ENCODE peak calls at places on chromosomes 1 and 21, in seven cellular contexts. C, L, A, Z, D, N and J are unnamed samples.

GRCh38 chr1:241090798-241091197 is 266.2 kb downstream of the RGS7 start:
- DNase-seq in C (no peak), L (no peak), A (no peak), Z (no peak), D (no peak), N (no peak), J (no peak)

GRCh38 chr1:248471154-248471553 is 2.0 kb upstream of the OR2T3 start:
- DNase-seq in C (no peak), L (no peak), A (no peak), Z (no peak), D (no peak), N (no peak), J (no peak)

GRCh38 chr21:28229811-28230210 is 762.9 kb downstream of the LTN1 start:
- DNase-seq in C (peak), L (peak), A (no peak), Z (no peak), D (peak), N (no peak), J (no peak)

GRCh38 chr1:215022723-215023122 is 59.8 kb upstream of the KCNK2 start:
- DNase-seq in C (no peak), L (peak), A (no peak), Z (no peak), D (peak), N (no peak), J (no peak)

GRCh38 chr1:11041048-11041447 is 6.0 kb downstream of the MASP2 start:
- DNase-seq in C (no peak), L (no peak), A (no peak), Z (no peak), D (no peak), N (no peak), J (no peak)

GRCh38 chr1:9182784-9183257 is 51.8 kb upstream of the H6PD start:
- DNase-seq in C (no peak), L (no peak), A (no peak), Z (no peak), D (no peak), N (no peak), J (no peak)

GRCh38 chr1:235107368-235108184 is 21.1 kb downstream of the TOMM20 start:
- DNase-seq in C (no peak), L (no peak), A (no peak), Z (no peak), D (no peak), N (no peak), J (no peak)

GRCh38 chr1:210938416-210938925 is 195.5 kb downstream of the KCNH1 start:
- DNase-seq in C (no peak), L (no peak), A (no peak), Z (no peak), D (no peak), N (no peak), J (no peak)

GRCh38 chr1:28112388-28113311 is 24.2 kb upstream of the EYA3 start:
- DNase-seq in C (peak), L (peak), A (no peak), Z (peak), D (peak), N (no peak), J (peak)

GRCh38 chr1:25770541-25771245 is 29.3 kb upstream of the SELENON start:
- DNase-seq in C (no peak), L (no peak), A (peak), Z (peak), D (no peak), N (peak), J (no peak)

GRCh38 chr1:111981871-111982270 is 7.6 kb downstream of the KCND3 start:
- DNase-seq in C (no peak), L (no peak), A (no peak), Z (no peak), D (no peak), N (no peak), J (no peak)

GRCh38 chr1:198620951-198621824 is 17.7 kb upstream of the PTPRC start:
- DNase-seq in C (no peak), L (no peak), A (no peak), Z (no peak), D (no peak), N (peak), J (no peak)

GRCh38 chr21:30831194-30831765 is 1.7 kb upstream of the KRTAP7-1 start:
- DNase-seq in C (peak), L (peak), A (no peak), Z (no peak), D (no peak), N (no peak), J (peak)

GRCh38 chr1:156499194-156499702 is 1.3 kb downstream of the MEF2D start:
- DNase-seq in C (no peak), L (no peak), A (no peak), Z (peak), D (no peak), N (no peak), J (no peak)

GRCh38 chr1:156502396-156502748 is 1.8 kb upstream of the MEF2D start:
- DNase-seq in C (peak), L (no peak), A (no peak), Z (no peak), D (no peak), N (no peak), J (no peak)

GRCh38 chr1:37265786-37266667 is 208.4 kb upstream of the ZC3H12A start:
- DNase-seq in C (no peak), L (no peak), A (no peak), Z (no peak), D (no peak), N (no peak), J (no peak)

GRCh38 chr1:247855911-247856310 is 1.1 kb upstream of the TRIM58 start:
- DNase-seq in C (no peak), L (no peak), A (no peak), Z (no peak), D (no peak), N (no peak), J (no peak)

GRCh38 chr21:46116846-46117585 is 19.1 kb downstream of the COL6A2 start:
- DNase-seq in C (no peak), L (peak), A (peak), Z (peak), D (peak), N (peak), J (no peak)

GRCh38 chr1:207393610-207394009 is 60.5 kb upstream of the CR2 start:
- DNase-seq in C (peak), L (peak), A (no peak), Z (no peak), D (peak), N (no peak), J (peak)

GRCh38 chr1:205600085-205600484 is 31.7 kb downstream of the ELK4 start:
- DNase-seq in C (peak), L (peak), A (no peak), Z (no peak), D (peak), N (no peak), J (no peak)

GRCh38 chr1:228317891-228318810 is 88.5 kb downstream of the TRIM11 start:
- DNase-seq in C (no peak), L (no peak), A (no peak), Z (no peak), D (no peak), N (no peak), J (peak)

GRCh38 chr1:81670286-81670685 is 130.4 kb upstream of the ADGRL2 start:
- DNase-seq in C (peak), L (peak), A (peak), Z (peak), D (peak), N (no peak), J (peak)

GRCh38 chr1:28309702-28310101 is 19.1 kb upstream of the MED18 start:
- DNase-seq in C (no peak), L (no peak), A (no peak), Z (no peak), D (no peak), N (no peak), J (no peak)

GRCh38 chr1:27496604-27497155 is 6.7 kb upstream of the WASF2 start:
- DNase-seq in C (no peak), L (peak), A (peak), Z (no peak), D (no peak), N (no peak), J (no peak)

GRCh38 chr1:206583461-206584264 is 28.6 kb downstream of the EIF2D start:
- DNase-seq in C (peak), L (peak), A (peak), Z (peak), D (peak), N (peak), J (peak)

GRCh38 chr1:201310251-201310985 is 27.1 kb downstream of the PKP1 start:
- DNase-seq in C (no peak), L (no peak), A (no peak), Z (no peak), D (no peak), N (no peak), J (no peak)

GRCh38 chr1:32622806-32623694 is 27.3 kb downstream of the ZBTB8OS start:
- DNase-seq in C (no peak), L (no peak), A (no peak), Z (no peak), D (no peak), N (no peak), J (no peak)

GRCh38 chr21:45306832-45307571 is 19.3 kb upstream of the POFUT2 start:
- DNase-seq in C (no peak), L (peak), A (peak), Z (peak), D (peak), N (no peak), J (peak)

GRCh38 chr1:90201467-90202358 is 206.8 kb downstream of the ZNF326 start:
- DNase-seq in C (peak), L (no peak), A (no peak), Z (no peak), D (peak), N (no peak), J (no peak)

GRCh38 chr1:7771673-7772299 is 690 bp downstream of the VAMP3 start:
- DNase-seq in C (no peak), L (peak), A (no peak), Z (no peak), D (no peak), N (no peak), J (no peak)

GRCh38 chr1:154747841-154748766 is 122.0 kb downstream of the KCNN3 start:
- DNase-seq in C (no peak), L (no peak), A (no peak), Z (no peak), D (peak), N (peak), J (no peak)

GRCh38 chr1:204621996-204622395 is 63.5 kb downstream of the LRRN2 start:
- DNase-seq in C (no peak), L (no peak), A (no peak), Z (no peak), D (no peak), N (no peak), J (no peak)

GRCh38 chr1:169105434-169106094 is 926 bp upstream of the ATP1B1 start:
- DNase-seq in C (no peak), L (peak), A (peak), Z (peak), D (no peak), N (peak), J (peak)

GRCh38 chr1:182699673-182700350 is 15.4 kb upstream of the RGS8 start:
- DNase-seq in C (no peak), L (peak), A (no peak), Z (no peak), D (no peak), N (no peak), J (peak)

GRCh38 chr1:20219991-20220390 is 33.7 kb upstream of the PLA2G2C start:
- DNase-seq in C (no peak), L (no peak), A (no peak), Z (no peak), D (no peak), N (no peak), J (no peak)

GRCh38 chr1:27772071-27772470 is 948 bp upstream of the STX12 start:
- DNase-seq in C (no peak), L (peak), A (no peak), Z (no peak), D (peak), N (no peak), J (no peak)

GRCh38 chr1:107277022-107277421 is 136.2 kb downstream of the NTNG1 start:
- DNase-seq in C (peak), L (peak), A (peak), Z (no peak), D (peak), N (no peak), J (peak)

GRCh38 chr1:182426442-182427430 is 23.2 kb upstream of the RGSL1 start:
- DNase-seq in C (no peak), L (no peak), A (no peak), Z (no peak), D (no peak), N (no peak), J (no peak)

GRCh38 chr1:34418166-34418565 is 241.5 kb downstream of the C1orf94 start:
- DNase-seq in C (no peak), L (no peak), A (no peak), Z (no peak), D (no peak), N (no peak), J (no peak)

GRCh38 chr21:43775795-43776430 is at the start of gene CSTB:
- DNase-seq in C (no peak), L (peak), A (peak), Z (peak), D (peak), N (peak), J (peak)

GRCh38 chr1:226981386-226981817 is 41.3 kb downstream of the COQ8A start:
- DNase-seq in C (no peak), L (no peak), A (no peak), Z (no peak), D (no peak), N (no peak), J (no peak)
- TF ChIP-seq CTCF in C (no peak), L (no peak), A (no peak), Z (no peak), D (no peak), N (no peak), J (no peak)

DNA sequence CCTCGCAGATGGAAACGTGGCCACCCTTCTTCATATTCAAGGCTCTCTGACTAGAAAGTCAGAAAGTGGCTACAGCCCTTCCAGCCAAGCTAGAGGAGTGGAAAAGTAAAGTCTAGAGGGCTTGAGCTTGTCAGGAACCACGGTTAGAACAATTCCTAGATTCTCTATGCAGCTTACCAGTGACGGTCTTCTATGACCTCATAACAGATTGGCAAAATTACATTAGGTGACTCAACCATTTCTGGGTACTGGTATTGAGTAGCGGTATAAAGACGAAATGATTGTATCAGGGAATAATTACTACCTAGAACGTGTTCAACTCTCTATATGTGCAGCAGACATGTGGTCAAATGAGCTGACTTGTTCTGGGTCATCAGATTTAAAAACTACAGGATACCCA is 155.0 kb upstream of the RUNX1 start:
- DNase-seq in C (no peak), L (peak), A (no peak), Z (no peak), D (no peak), N (no peak), J (no peak)
- TF ChIP-seq CTCF in C (no peak), L (no peak), A (no peak), Z (no peak), D (no peak), N (no peak), J (no peak)

GRCh38 chr1:38990746-38991637 is at the start of gene AKIRIN1:
- DNase-seq in C (peak), L (peak), A (peak), Z (peak), D (peak), N (peak), J (peak)
- TF ChIP-seq CTCF in C (no peak), L (no peak), A (peak), Z (peak), D (no peak), N (no peak), J (no peak)

GRCh38 chr21:35026617-35027557 is 22.2 kb downstream of the RUNX1 start:
- DNase-seq in C (peak), L (peak), A (no peak), Z (peak), D (peak), N (peak), J (no peak)
- TF ChIP-seq CTCF in C (no peak), L (no peak), A (no peak), Z (no peak), D (no peak), N (no peak), J (no peak)